ENCODE peak calls at places on chromosomes 13 and 19, in nine cellular contexts. V is T-helper 1 cell, B is aorta, D is NCI-H1105, F is K562, Y is lower leg skin, H is Caki2, M is IMR-90, Z is AG10803. P is an unnamed sample.

GRCh38 chr13:27273658-27274425 is 3.2 kb downstream of the RASL11A start:
- DNase-seq in V (no peak), B (peak; percentile 81), D (no peak), F (no peak), Y (no peak), H (peak; percentile 57), M (peak; percentile 55), Z (no peak), P (no peak)

GRCh38 chr13:75762967-75763366 is 126.8 kb downstream of the LMO7 start:
- DNase-seq in V (no peak), B (no peak), D (no peak), F (no peak), Y (no peak), H (no peak), M (no peak), Z (no peak), P (no peak)

GRCh38 chr13:111533900-111534645 is 213.6 kb downstream of the TEX29 start:
- DNase-seq in V (no peak), B (no peak), D (peak; percentile 48), F (no peak), Y (no peak), H (no peak), M (no peak), Z (no peak), P (no peak)

GRCh38 chr13:33261426-33262068 is 24.0 kb downstream of the STARD13 start:
- DNase-seq in V (no peak), B (no peak), D (no peak), F (no peak), Y (no peak), H (no peak), M (peak; percentile 31), Z (no peak), P (no peak)

GRCh38 chr19:17357724-17358123 is 19.4 kb downstream of the PLVAP start:
- DNase-seq in V (no peak), B (no peak), D (no peak), F (no peak), Y (no peak), H (no peak), M (no peak), Z (no peak), P (no peak)

GRCh38 chr19:13149628-13150186 is 468 bp downstream of the STX10 start:
- DNase-seq in V (peak; percentile 12), B (peak; percentile 88), D (peak; percentile 48), F (no peak), Y (peak; percentile 93), H (no peak), M (no peak), Z (peak; percentile 34), P (no peak)

GRCh38 chr13:28273919-28274318 is 135.6 kb downstream of the PAN3 start:
- DNase-seq in V (no peak), B (no peak), D (no peak), F (no peak), Y (no peak), H (no peak), M (peak; percentile 3), Z (no peak), P (no peak)

GRCh38 chr19:49398001-49398615 is 10.1 kb downstream of the KASH5 start:
- DNase-seq in V (no peak), B (no peak), D (no peak), F (no peak), Y (no peak), H (no peak), M (no peak), Z (no peak), P (no peak)

GRCh38 chr13:23749288-23749880 is 139.8 kb downstream of the MIPEP start:
- DNase-seq in V (no peak), B (no peak), D (no peak), F (no peak), Y (no peak), H (no peak), M (no peak), Z (no peak), P (no peak)